ENCODE peak calls at places on chromosomes 3 and 15, in nine cellular contexts. J is right atrium auricular region, P is B cell, N is cardiac fibroblast, Z is BE2C, V is PC-3, O is A549, L is spleen, R is AG09309. G is an unnamed sample.

GRCh38 chr15:89630974-89631901 is 24.0 kb downstream of the KIF7 start:
- DNase-seq in Z (no peak), V (no peak), J (peak), N (no peak), P (no peak), O (no peak), R (no peak), L (no peak), G (peak)

GRCh38 chr3:163476179-163476578 is 1602.1 kb downstream of the SI start:
- DNase-seq in P (no peak), J (no peak), L (no peak), V (peak), O (peak), N (peak), R (no peak), Z (no peak), G (no peak)

GRCh38 chr3:177744873-177745646 is 547.8 kb upstream of the TBL1XR1 start:
- DNase-seq in O (no peak), R (no peak), Z (no peak), L (no peak), P (no peak), J (no peak), V (peak), N (peak), G (no peak)

GRCh38 chr3:63617391-63617790 is 35.1 kb upstream of the SNTN start:
- DNase-seq in J (no peak), N (no peak), L (no peak), Z (no peak), P (no peak), V (no peak), R (no peak), O (no peak), G (no peak)

GRCh38 chr15:41806291-41807181 is 21.4 kb upstream of the JMJD7 start:
- DNase-seq in P (no peak), Z (peak), O (no peak), J (no peak), L (no peak), R (no peak), N (no peak), V (peak), G (no peak)

GRCh38 chr15:39491917-39492490 is 88.9 kb upstream of the THBS1 start:
- DNase-seq in N (no peak), O (no peak), Z (no peak), J (no peak), L (no peak), P (no peak), R (no peak), V (peak), G (no peak)

GRCh38 chr15:38635170-38635569 is 70.6 kb upstream of the RASGRP1 start:
- DNase-seq in V (no peak), P (no peak), Z (no peak), L (no peak), R (no peak), N (no peak), O (no peak), J (no peak), G (no peak)

GRCh38 chr3:61562810-61563613 is 1.6 kb downstream of the PTPRG start:
- DNase-seq in O (no peak), Z (no peak), R (no peak), L (no peak), J (peak), V (no peak), P (no peak), N (peak), G (peak)

GRCh38 chr3:37014620-37015019 is 21.3 kb downstream of the MLH1 start:
- DNase-seq in L (no peak), N (no peak), J (peak), O (no peak), R (no peak), P (no peak), V (no peak), Z (no peak), G (no peak)

GRCh38 chr15:76972420-76973361 is 22.2 kb upstream of the PSTPIP1 start:
- DNase-seq in O (no peak), N (peak), L (no peak), Z (no peak), J (peak), R (no peak), P (no peak), V (no peak), G (no peak)

GRCh38 chr3:22012471-22012870 is 261.5 kb upstream of the ZNF385D start:
- DNase-seq in Z (no peak), J (no peak), P (no peak), V (peak), O (no peak), R (no peak), L (no peak), N (peak), G (no peak)

GRCh38 chr3:123805504-123805903 is 78.6 kb downstream of the MYLK start:
- DNase-seq in J (no peak), V (no peak), R (no peak), L (no peak), N (no peak), Z (no peak), P (no peak), O (no peak), G (no peak)

GRCh38 chr15:69573815-69574472 is 121.3 kb downstream of the RPLP1 start:
- DNase-seq in L (no peak), P (no peak), Z (no peak), N (peak), V (peak), O (no peak), J (no peak), R (no peak), G (no peak)

GRCh38 chr3:153680526-153680925 is 440.7 kb upstream of the ARHGEF26 start:
- DNase-seq in V (no peak), O (no peak), L (no peak), P (no peak), N (no peak), R (no peak), Z (no peak), J (no peak), G (no peak)

GRCh38 chr3:132090921-132091320 is 56.1 kb upstream of the CPNE4 start:
- DNase-seq in V (peak), L (no peak), J (no peak), R (no peak), P (no peak), O (no peak), N (peak), Z (peak), G (no peak)

GRCh38 chr15:65834603-65835282 is 34.5 kb upstream of the RAB11A start:
- DNase-seq in P (no peak), R (no peak), V (no peak), N (no peak), J (no peak), O (no peak), Z (no peak), L (no peak), G (no peak)

GRCh38 chr15:65836665-65837064 is 32.6 kb upstream of the RAB11A start:
- DNase-seq in R (no peak), V (no peak), N (no peak), Z (no peak), P (no peak), L (no peak), J (no peak), O (no peak), G (no peak)

GRCh38 chr15:65832549-65833364 is 36.5 kb upstream of the RAB11A start:
- DNase-seq in J (peak), V (peak), P (peak), Z (peak), R (peak), N (peak), L (peak), O (peak), G (peak)

GRCh38 chr15:65835452-65835851 is 33.8 kb upstream of the RAB11A start:
- DNase-seq in L (no peak), R (no peak), N (no peak), Z (no peak), P (no peak), V (no peak), J (no peak), O (no peak), G (no peak)

DNA sequence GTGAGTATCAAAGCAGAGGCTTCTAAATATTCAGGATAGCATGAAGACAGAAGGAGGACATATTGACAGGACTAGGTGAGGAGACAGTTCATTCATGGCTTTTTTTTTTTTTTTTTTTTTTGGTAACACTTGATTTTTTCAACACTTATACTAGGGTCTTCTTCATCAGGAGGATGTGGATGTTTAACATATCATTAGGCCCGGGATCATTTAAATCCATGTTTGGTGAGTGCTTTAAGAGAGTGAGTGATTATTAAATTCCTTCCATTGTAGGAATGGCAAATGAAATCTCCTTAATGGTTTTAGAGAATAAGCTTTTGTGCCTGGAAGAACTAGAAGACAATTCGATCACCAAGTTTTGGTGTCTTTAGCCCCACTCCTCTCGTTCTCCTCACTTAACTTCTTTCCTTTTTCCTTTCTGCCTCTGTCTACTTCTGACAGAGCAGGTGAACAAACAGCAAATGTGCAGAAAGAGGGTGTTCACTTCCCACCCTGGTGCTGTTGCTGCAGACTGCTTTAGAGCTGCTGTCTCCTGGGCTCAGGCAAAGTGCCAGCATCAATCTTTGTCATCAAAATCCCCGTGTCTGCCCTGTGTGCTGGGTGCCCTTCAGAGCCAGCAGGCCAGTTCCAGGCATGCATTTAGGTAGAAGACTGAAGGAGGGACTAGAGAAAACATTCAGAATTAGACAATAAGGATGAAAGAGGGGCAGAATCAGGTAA is 35.6 kb upstream of the RAB11A start:
- DNase-seq in O (no peak), J (no peak), Z (peak), L (no peak), P (no peak), V (peak), R (no peak), N (no peak), G (no peak)
- TF ChIP-seq CTCF in O (no peak), J (no peak), Z (no peak), L (no peak), P (no peak), V (no peak), R (no peak), N (no peak), G (no peak)

GRCh38 chr3:13671536-13672233 is 122.8 kb downstream of the FBLN2 start:
- DNase-seq in L (no peak), V (no peak), Z (no peak), P (no peak), O (no peak), N (no peak), J (no peak), R (no peak), G (no peak)

GRCh38 chr3:13674538-13675185 is 125.7 kb downstream of the FBLN2 start:
- DNase-seq in J (no peak), R (no peak), Z (no peak), P (no peak), L (no peak), N (no peak), V (no peak), O (no peak), G (no peak)

GRCh38 chr3:13676618-13677017 is 127.7 kb downstream of the FBLN2 start:
- DNase-seq in P (no peak), V (no peak), N (no peak), Z (no peak), R (no peak), O (no peak), L (no peak), J (no peak), G (no peak)

GRCh38 chr3:13670292-13670691 is 121.4 kb downstream of the FBLN2 start:
- DNase-seq in Z (peak), O (no peak), J (no peak), P (no peak), L (no peak), N (no peak), V (no peak), R (no peak), G (no peak)

DNA sequence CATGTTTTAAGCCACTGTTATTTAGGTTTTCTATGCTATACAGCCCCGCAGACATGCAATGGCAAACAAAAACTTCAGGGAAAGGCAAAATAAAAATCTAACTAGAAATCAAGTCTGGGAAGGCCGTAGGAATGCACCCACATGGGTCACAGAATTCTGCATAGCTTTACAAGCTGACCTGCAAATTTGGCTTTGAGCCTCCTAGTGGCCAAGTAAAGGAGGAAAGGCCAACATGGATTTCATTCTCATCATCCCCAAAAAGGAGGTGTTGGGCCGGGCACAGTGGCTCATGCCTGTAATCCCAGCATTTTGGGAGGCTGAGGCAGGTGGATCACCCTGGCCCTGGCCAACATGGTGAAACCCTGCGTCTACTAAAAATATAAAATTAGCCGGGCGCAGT is 124.3 kb downstream of the FBLN2 start:
- DNase-seq in P (no peak), J (no peak), R (no peak), N (peak), V (peak), Z (no peak), L (no peak), O (no peak), G (no peak)
- TF ChIP-seq CTCF in P (no peak), J (no peak), R (peak), N (peak), V (peak), Z (peak), L (no peak), O (peak), G (peak)

GRCh38 chr3:128572013-128572412 is 78.6 kb downstream of the RPN1 start:
- DNase-seq in N (no peak), L (no peak), O (no peak), R (no peak), Z (no peak), J (no peak), P (no peak), V (no peak), G (no peak)

GRCh38 chr3:128573707-128574162 is 76.9 kb downstream of the RPN1 start:
- DNase-seq in L (no peak), P (no peak), Z (peak), J (no peak), O (no peak), N (no peak), R (no peak), V (no peak), G (no peak)

GRCh38 chr3:128573160-128573559 is 77.5 kb downstream of the RPN1 start:
- DNase-seq in L (no peak), N (no peak), O (no peak), V (no peak), J (no peak), P (no peak), Z (no peak), R (no peak), G (no peak)

GRCh38 chr3:128569756-128570155 is 76.8 kb upstream of the GATA2 start:
- DNase-seq in Z (no peak), R (no peak), L (no peak), N (no peak), O (no peak), P (no peak), V (no peak), J (no peak), G (no peak)

GRCh38 chr3:128572644-128573105 is 77.9 kb downstream of the RPN1 start:
- DNase-seq in V (peak), J (no peak), L (no peak), Z (peak), N (no peak), P (no peak), R (no peak), O (peak), G (peak)
- TF ChIP-seq CTCF in V (peak), J (no peak), L (no peak), Z (peak), N (peak), P (no peak), R (peak), O (no peak), G (peak)

GRCh38 chr3:43009547-43009946 is 30.4 kb downstream of the GASK1A start:
- DNase-seq in P (no peak), O (no peak), V (no peak), L (no peak), J (no peak), N (no peak), R (no peak), Z (no peak), G (no peak)
- TF ChIP-seq CTCF in P (no peak), O (no peak), V (peak), L (no peak), J (no peak), N (no peak), R (no peak), Z (no peak), G (no peak)

GRCh38 chr15:59457103-59457502 is 19.1 kb downstream of the FAM81A start:
- DNase-seq in V (peak), O (no peak), L (no peak), R (no peak), P (no peak), Z (no peak), N (no peak), J (no peak), G (no peak)
- TF ChIP-seq CTCF in V (no peak), O (no peak), L (no peak), R (no peak), P (no peak), Z (no peak), N (no peak), J (no peak), G (no peak)